ENCODE peak calls at places on chromosomes 12 and 14, in six cellular contexts. W, H, I, S, Y and E are unnamed samples.

GRCh38 chr14:91439345-91439744 is 21.7 kb upstream of the CCDC88C start:
- DNase-seq in I (no peak), W (no peak), Y (no peak), S (no peak), H (no peak), E (no peak)

GRCh38 chr12:105775351-105775750 is 363.4 kb downstream of the NUAK1 start:
- DNase-seq in Y (no peak), H (no peak), I (peak), S (no peak), W (no peak), E (peak)

GRCh38 chr14:75553157-75553556 is 25.3 kb upstream of the FLVCR2 start:
- DNase-seq in S (no peak), I (no peak), Y (no peak), H (no peak), W (no peak), E (no peak)

GRCh38 chr14:95113476-95113875 is 43.9 kb downstream of the DICER1 start:
- DNase-seq in Y (no peak), S (no peak), I (no peak), W (no peak), H (no peak), E (no peak)

GRCh38 chr14:92515510-92516343 is 2.1 kb downstream of the RIN3 start:
- DNase-seq in H (no peak), Y (no peak), S (no peak), I (no peak), W (no peak), E (no peak)

GRCh38 chr12:122021193-122021821 is 377 bp upstream of the BCL7A start:
- DNase-seq in Y (no peak), W (no peak), S (peak), H (peak), I (no peak), E (peak)

GRCh38 chr14:34322940-34323418 is 139.1 kb downstream of the SPTSSA start:
- DNase-seq in W (peak), S (peak), I (peak), H (peak), Y (no peak), E (peak)

GRCh38 chr14:68146812-68147211 is 327.2 kb downstream of the RAD51B start:
- DNase-seq in S (peak), I (peak), W (no peak), H (no peak), Y (no peak), E (peak)

GRCh38 chr14:29521526-29522137 is 406.0 kb downstream of the PRKD1 start:
- DNase-seq in S (peak), Y (peak), H (peak), I (peak), W (peak), E (no peak)

GRCh38 chr14:34693228-34693939 is 21.0 kb downstream of the CFL2 start:
- DNase-seq in I (no peak), S (peak), Y (peak), H (peak), W (no peak), E (no peak)

GRCh38 chr12:91613223-91613779 is 430.7 kb upstream of the DCN start:
- DNase-seq in H (no peak), W (no peak), S (no peak), Y (no peak), I (no peak), E (no peak)

GRCh38 chr14:93004699-93005082 is 81.7 kb downstream of the CHGA start:
- DNase-seq in Y (no peak), I (no peak), H (no peak), S (no peak), W (no peak), E (no peak)

GRCh38 chr14:50599700-50600444 is 39.9 kb downstream of the ATL1 start:
- DNase-seq in I (peak), H (no peak), Y (no peak), S (peak), W (peak), E (peak)

GRCh38 chr12:109905301-109905700 is 5.2 kb downstream of the TCHP start:
- DNase-seq in H (no peak), Y (no peak), W (no peak), S (no peak), I (no peak), E (no peak)

GRCh38 chr14:104429291-104429861 is 150.2 kb upstream of the C14orf180 start:
- DNase-seq in Y (no peak), S (no peak), W (no peak), H (peak), I (no peak), E (no peak)

GRCh38 chr12:58934528-58934927 is 14.2 kb upstream of the LRIG3 start:
- DNase-seq in W (no peak), H (no peak), I (no peak), Y (no peak), S (no peak), E (no peak)

GRCh38 chr14:24263848-24264247 is 871 bp upstream of the TGM1 start:
- DNase-seq in S (peak), W (no peak), I (no peak), Y (no peak), H (no peak), E (no peak)

GRCh38 chr14:77008541-77008940 is 20.0 kb downstream of the IRF2BPL start:
- DNase-seq in Y (no peak), I (no peak), S (no peak), H (no peak), W (no peak), E (no peak)

GRCh38 chr12:3295648-3296408 is 195.2 kb upstream of the PRMT8 start:
- DNase-seq in I (peak), Y (no peak), H (no peak), W (no peak), S (no peak), E (no peak)

GRCh38 chr12:115349711-115350110 is 665.7 kb upstream of the TBX3 start:
- DNase-seq in W (no peak), H (no peak), Y (no peak), S (no peak), I (peak), E (peak)

GRCh38 chr12:89873745-89874144 is 165.1 kb upstream of the ATP2B1 start:
- DNase-seq in H (no peak), W (no peak), S (no peak), I (peak), Y (no peak), E (peak)

GRCh38 chr14:51517116-51517515 is 134.6 kb upstream of the FRMD6 start:
- DNase-seq in H (no peak), I (no peak), Y (no peak), S (no peak), W (no peak), E (no peak)

GRCh38 chr12:22163594-22163993 is 117.6 kb downstream of the CMAS start:
- DNase-seq in W (no peak), S (no peak), I (no peak), H (no peak), Y (no peak), E (no peak)

GRCh38 chr14:75562494-75562893 is 15.9 kb upstream of the FLVCR2 start:
- DNase-seq in H (no peak), Y (no peak), S (no peak), I (no peak), W (no peak), E (no peak)

GRCh38 chr12:89470741-89471504 is 53.7 kb downstream of the GALNT4 start:
- DNase-seq in I (peak), Y (no peak), W (no peak), H (no peak), S (peak), E (peak)

GRCh38 chr14:65462411-65462810 is 49.9 kb downstream of the FUT8 start:
- DNase-seq in Y (no peak), W (no peak), H (no peak), S (no peak), I (peak), E (no peak)

GRCh38 chr12:76113800-76114757 is 29.6 kb upstream of the NAP1L1 start:
- DNase-seq in W (no peak), H (no peak), S (peak), Y (no peak), I (peak), E (peak)

GRCh38 chr14:92460916-92461579 is 52.5 kb upstream of the RIN3 start:
- DNase-seq in S (no peak), Y (no peak), H (peak), I (peak), W (no peak), E (peak)

GRCh38 chr12:93550748-93551611 is 21.5 kb upstream of the SOCS2 start:
- DNase-seq in W (no peak), I (no peak), Y (no peak), S (peak), H (no peak), E (no peak)

GRCh38 chr12:126021675-126022074 is 956.4 kb downstream of the AACS start:
- DNase-seq in W (no peak), H (no peak), Y (no peak), S (no peak), I (no peak), E (no peak)

DNA sequence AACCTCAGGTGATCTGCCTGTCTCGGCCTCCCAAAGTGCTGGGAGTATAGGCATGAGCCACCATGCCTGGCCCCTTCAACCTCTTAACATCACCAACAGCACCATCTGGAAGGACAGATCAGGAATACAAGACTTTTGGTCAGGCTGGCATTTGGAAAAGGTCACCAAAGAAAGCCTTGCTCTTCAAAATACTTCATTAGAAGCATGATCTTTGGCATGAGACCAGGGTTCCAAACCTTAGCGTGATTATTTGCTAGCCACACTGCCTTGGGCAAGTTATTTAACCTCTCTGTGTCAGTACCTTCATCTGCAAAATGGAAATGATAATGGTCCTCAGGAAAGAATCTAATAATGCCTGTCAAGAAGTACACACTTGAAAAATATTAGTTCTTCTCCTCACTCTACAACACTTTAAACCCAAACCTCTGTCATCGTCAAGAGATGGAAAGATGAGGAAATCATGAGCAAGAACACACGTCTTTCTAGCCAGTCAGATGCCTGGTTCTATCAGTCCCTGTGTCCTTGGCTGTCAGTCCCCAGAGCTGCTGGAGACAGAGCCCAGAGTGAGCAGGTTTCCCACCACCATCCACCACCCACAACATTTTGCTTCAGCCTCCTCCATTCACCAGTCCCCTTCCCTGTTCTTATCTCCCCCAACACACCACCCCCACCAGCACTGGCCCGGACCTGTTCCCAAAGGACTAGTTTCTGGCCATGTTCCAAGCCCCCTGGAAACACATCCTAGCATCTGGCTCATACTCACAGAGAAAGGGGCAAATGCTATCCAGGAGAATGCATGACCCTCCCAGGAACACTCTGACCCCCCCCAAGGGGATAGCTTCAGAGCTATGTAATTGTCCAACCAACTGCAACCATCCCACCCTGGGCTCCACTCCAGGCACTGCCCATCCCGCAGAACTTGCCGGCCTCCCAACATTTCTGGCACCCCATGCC is 2.0 kb downstream of the ADCY6 start:
- DNase-seq in W (no peak), H (no peak), S (no peak), Y (no peak), I (no peak), E (no peak)
- H3K27ac ChIP-seq in W (no peak), H (no peak), S (no peak), Y (no peak), I (no peak), E (no peak)

DNA sequence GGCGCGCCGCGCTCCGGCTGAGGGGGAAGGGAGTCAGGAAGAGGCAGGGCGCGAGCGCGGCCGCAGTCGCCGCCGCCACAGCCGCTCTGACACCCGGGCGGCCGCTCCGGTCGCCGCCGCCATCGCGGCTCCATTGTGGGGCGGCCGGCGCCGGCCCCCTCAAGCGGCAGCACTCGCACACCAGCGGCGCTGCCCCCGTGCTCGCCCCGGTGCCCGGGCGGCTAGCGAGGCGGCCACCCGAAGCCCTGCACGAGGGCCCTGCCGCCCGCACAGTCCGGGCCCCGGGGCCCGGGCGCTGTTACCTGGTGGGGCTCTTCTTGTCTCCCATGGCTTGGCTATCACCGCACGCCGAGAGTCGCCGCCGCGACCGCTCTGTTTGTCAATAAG is 202 bp downstream of the YAF2 start:
- DNase-seq in I (no peak), S (no peak), H (no peak), Y (no peak), W (no peak), E (no peak)
- H2BK15ac ChIP-seq in I (no peak), S (no peak), H (no peak), Y (no peak), W (no peak), E (peak)

GRCh38 chr12:38385492-38385864 is 68.9 kb downstream of the ALG10B start:
- DNase-seq in W (no peak), S (peak), I (no peak), Y (no peak), H (no peak), E (no peak)

GRCh38 chr12:38389581-38389980 is 73.0 kb downstream of the ALG10B start:
- DNase-seq in H (no peak), W (no peak), Y (no peak), I (no peak), S (no peak), E (no peak)

GRCh38 chr12:38386238-38386985 is 69.8 kb downstream of the ALG10B start:
- DNase-seq in Y (no peak), I (no peak), W (no peak), H (no peak), S (peak), E (no peak)

GRCh38 chr12:38392584-38393144 is 76.1 kb downstream of the ALG10B start:
- DNase-seq in Y (no peak), I (no peak), W (no peak), H (no peak), S (peak), E (no peak)

DNA sequence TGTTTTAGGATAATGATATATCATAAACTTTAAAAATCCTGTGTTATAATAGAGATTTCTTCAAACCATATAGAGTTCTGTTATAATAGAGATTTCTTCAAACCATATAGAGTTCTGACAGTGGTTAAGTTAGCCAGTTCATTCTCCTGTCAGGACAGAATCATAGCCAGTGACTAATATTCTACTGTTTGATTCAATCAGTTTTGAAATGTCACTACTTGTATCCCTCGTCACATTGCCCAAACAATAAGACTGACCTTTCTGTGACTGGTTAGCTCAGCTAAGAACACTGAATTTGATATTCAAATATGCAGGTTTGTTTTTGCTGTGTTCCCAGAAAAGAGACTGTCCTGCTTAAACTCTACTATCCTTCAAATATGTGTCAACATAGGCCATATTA is 74.4 kb downstream of the ALG10B start:
- DNase-seq in W (no peak), Y (no peak), S (no peak), H (no peak), I (no peak), E (no peak)
- H3K27ac ChIP-seq in W (no peak), Y (no peak), S (no peak), H (no peak), I (no peak), E (no peak)

DNA sequence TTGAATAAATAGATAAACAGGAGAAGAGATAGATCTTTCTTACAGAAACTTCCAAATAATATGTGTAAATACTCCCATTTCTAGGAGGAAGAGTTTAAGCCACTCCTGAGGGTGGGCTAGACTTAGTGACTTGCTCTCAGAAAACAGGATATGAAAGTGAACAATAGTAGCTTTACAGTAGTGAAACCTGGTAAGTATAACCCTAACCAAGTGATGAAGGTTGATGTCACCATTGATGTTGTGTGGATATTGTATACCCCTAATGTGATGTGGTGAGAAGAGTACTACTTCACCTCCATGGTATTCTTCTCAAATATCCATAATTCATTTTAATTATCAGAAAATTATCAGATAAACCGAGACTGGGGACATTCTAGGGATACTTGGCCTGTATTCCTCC is 20.9 kb downstream of the AKAP6 start:
- DNase-seq in Y (no peak), H (no peak), I (no peak), W (no peak), S (no peak), E (no peak)
- H2BK15ac ChIP-seq in Y (no peak), H (no peak), I (no peak), W (no peak), S (no peak), E (no peak)

GRCh38 chr12:53402871-53403270 is 20.8 kb upstream of the AMHR2 start:
- DNase-seq in Y (no peak), S (no peak), H (no peak), W (no peak), I (no peak), E (no peak)

GRCh38 chr12:53399896-53400295 is 19.9 kb downstream of the SP1 start:
- DNase-seq in S (no peak), Y (no peak), I (no peak), H (no peak), W (no peak), E (no peak)
- H3K27ac ChIP-seq in S (no peak), Y (no peak), I (no peak), H (no peak), W (no peak), E (no peak)

GRCh38 chr12:88325076-88325827 is 183.1 kb downstream of the TMTC3 start:
- DNase-seq in I (peak), Y (no peak), H (no peak), W (no peak), S (no peak), E (peak)
- H2BK15ac ChIP-seq in I (peak), Y (no peak), H (no peak), W (no peak), S (no peak), E (no peak)

GRCh38 chr12:104469066-104469465 is 12.3 kb downstream of the CHST11 start:
- DNase-seq in W (no peak), Y (no peak), I (no peak), H (no peak), S (no peak), E (no peak)
- H3K27ac ChIP-seq in W (no peak), Y (no peak), I (no peak), H (no peak), S (no peak), E (no peak)

DNA sequence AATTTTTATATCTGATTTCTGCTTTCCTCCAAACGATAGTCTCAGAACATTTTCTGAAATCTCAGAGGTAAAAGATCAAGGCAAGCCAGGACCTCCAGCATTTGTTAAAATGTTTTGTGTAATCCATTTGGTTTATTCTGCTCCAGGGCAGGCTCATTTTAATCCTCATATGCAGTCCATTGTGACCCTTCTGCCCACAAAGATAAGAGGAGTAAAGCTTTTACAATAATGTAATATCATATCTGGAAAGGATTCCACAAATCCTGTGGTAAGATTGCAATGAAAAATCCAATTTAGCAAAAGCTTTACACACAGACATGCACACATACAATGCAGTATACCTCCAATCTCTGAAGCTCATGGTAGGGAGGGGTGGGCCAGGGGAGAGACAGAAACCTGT is 55.3 kb upstream of the KCNH5 start:
- DNase-seq in S (no peak), I (no peak), H (no peak), Y (no peak), W (no peak), E (no peak)
- H2BK15ac ChIP-seq in S (no peak), I (no peak), H (no peak), Y (no peak), W (no peak), E (no peak)

GRCh38 chr12:53096089-53096741 is 1.3 kb upstream of the IGFBP6 start:
- DNase-seq in Y (no peak), H (peak), I (peak), S (peak), W (no peak), E (peak)

GRCh38 chr12:53096761-53097160 is 706 bp upstream of the IGFBP6 start:
- DNase-seq in W (no peak), H (no peak), Y (no peak), S (no peak), I (no peak), E (peak)

GRCh38 chr12:53097564-53098353 is at the start of gene IGFBP6:
- DNase-seq in H (peak), I (peak), S (peak), Y (no peak), W (peak), E (peak)

GRCh38 chr12:53098354-53098981 is 1.0 kb downstream of the IGFBP6 start:
- DNase-seq in S (peak), Y (no peak), W (no peak), H (peak), I (peak), E (peak)

DNA sequence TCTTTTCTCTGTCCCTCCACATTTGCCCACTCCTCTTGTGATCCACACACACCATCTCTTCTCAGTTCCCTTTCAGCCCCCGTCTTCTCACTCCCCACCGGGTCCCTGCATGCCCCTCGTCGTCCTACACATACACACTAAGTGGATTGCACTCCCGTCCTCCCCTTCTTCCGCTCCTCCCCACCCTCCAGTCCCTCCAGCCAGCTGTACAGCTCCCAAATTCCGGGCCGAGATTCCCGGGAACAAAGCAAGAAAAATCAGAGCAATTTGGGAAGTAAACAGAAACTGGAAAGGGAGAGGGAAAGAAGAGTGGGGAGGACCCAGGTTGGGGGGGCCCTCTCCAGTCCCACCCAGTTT is 282 bp upstream of the IGFBP6 start:
- DNase-seq in I (peak), Y (no peak), S (peak), W (no peak), H (peak), E (peak)
- H3K27ac ChIP-seq in I (peak), Y (no peak), S (no peak), W (no peak), H (no peak), E (no peak)